ENCODE peak calls at places on chromosomes 4 and X, in nine cellular contexts. P is IMR-90; V is A673; W is aorta; T is neuronal stem cell; H is lower lobe of right lung; C is cardiac muscle cell; K is CD8-positive, alpha-beta memory T cell; D is body of pancreas. E is an unnamed sample.

GRCh38 chr4:144621681-144622080 is 24.3 kb upstream of the HHIP start:
- DNase-seq in P (no peak), V (no peak), W (no peak), T (no peak), H (no peak), C (no peak), K (no peak), D (no peak), E (no peak)

GRCh38 chrX:15129412-15129811 is 140.5 kb downstream of the ASB9 start:
- DNase-seq in P (no peak), V (no peak), W (no peak), T (no peak), H (no peak), C (no peak), K (no peak), D (no peak), E (no peak)

GRCh38 chrX:112819013-112819635 is 21.5 kb downstream of the AMOT start:
- DNase-seq in P (peak; percentile 89), V (no peak), W (no peak), T (no peak), H (no peak), C (peak; percentile 78), K (no peak), D (no peak), E (no peak)

GRCh38 chr4:56804551-56804950 is 16.9 kb downstream of the SPINK2 start:
- DNase-seq in P (peak; percentile 26), V (no peak), W (no peak), T (no peak), H (no peak), C (peak; percentile 68), K (no peak), D (no peak), E (no peak)

GRCh38 chr4:52873191-52873590 is 11.1 kb downstream of the RASL11B start:
- DNase-seq in P (no peak), V (no peak), W (no peak), T (no peak), H (no peak), C (peak; percentile 32), K (no peak), D (peak; percentile 38), E (no peak)

GRCh38 chr4:150579591-150580234 is 2.2 kb upstream of the MAB21L2 start:
- DNase-seq in P (peak; percentile 43), V (no peak), W (peak; percentile 76), T (peak; percentile 62), H (no peak), C (peak; percentile 46), K (no peak), D (no peak), E (no peak)

GRCh38 chr4:185512516-185512915 is 22.8 kb downstream of the PDLIM3 start:
- DNase-seq in P (peak; percentile 81), V (no peak), W (no peak), T (no peak), H (no peak), C (peak; percentile 45), K (no peak), D (no peak), E (no peak)

GRCh38 chr4:133921280-133922195 is 280.1 kb downstream of the PABPC4L start:
- DNase-seq in P (peak; percentile 34), V (peak; percentile 23), W (no peak), T (no peak), H (no peak), C (peak; percentile 57), K (no peak), D (no peak), E (no peak)

GRCh38 chr4:60089546-60090273 is 1110.4 kb upstream of the ADGRL3 start:
- DNase-seq in P (no peak), V (no peak), W (no peak), T (no peak), H (no peak), C (no peak), K (no peak), D (no peak), E (no peak)

GRCh38 chr4:183401473-183401872 is 43.0 kb upstream of the CDKN2AIP start:
- DNase-seq in P (no peak), V (no peak), W (no peak), T (no peak), H (no peak), C (no peak), K (no peak), D (no peak), E (no peak)

GRCh38 chrX:2264179-2265030 is 236.4 kb downstream of the DHRSX start:
- DNase-seq in P (no peak), V (no peak), W (peak; percentile 49), T (no peak), H (no peak), C (no peak), K (no peak), D (no peak), E (no peak)

GRCh38 chr4:1326751-1327525 is 20.1 kb upstream of the UVSSA start:
- DNase-seq in P (no peak), V (no peak), W (peak; percentile 70), T (no peak), H (no peak), C (no peak), K (peak; percentile 46), D (no peak), E (no peak)

GRCh38 chr4:182354867-182355266 is 111.7 kb downstream of the TENM3 start:
- DNase-seq in P (peak; percentile 16), V (peak; percentile 50), W (no peak), T (no peak), H (no peak), C (peak; percentile 47), K (no peak), D (no peak), E (no peak)

GRCh38 chr4:102825261-102826071 is 1.9 kb downstream of the UBE2D3 start:
- DNase-seq in P (peak; percentile 73), V (peak; percentile 81), W (no peak), T (peak; percentile 8), H (no peak), C (peak; percentile 81), K (no peak), D (peak; percentile 24), E (no peak)

GRCh38 chr4:94548571-94548970 is 96.8 kb downstream of the PDLIM5 start:
- DNase-seq in P (peak; percentile 82), V (peak; percentile 57), W (no peak), T (no peak), H (no peak), C (peak; percentile 91), K (no peak), D (no peak), E (no peak)
- H3K4me1 ChIP-seq in P (peaks cover 3% of the 10 kb centered on the region), V (peaks cover 28% of the 10 kb centered on the region), W (peaks cover 15% of the 10 kb centered on the region), T (no peaks in the 10 kb centered on the region), H (peaks cover 17% of the 10 kb centered on the region), C (peaks cover 60% of the 10 kb centered on the region), K (no peaks in the 10 kb centered on the region), D (peaks cover 24% of the 10 kb centered on the region), E (no peaks in the 10 kb centered on the region)

DNA sequence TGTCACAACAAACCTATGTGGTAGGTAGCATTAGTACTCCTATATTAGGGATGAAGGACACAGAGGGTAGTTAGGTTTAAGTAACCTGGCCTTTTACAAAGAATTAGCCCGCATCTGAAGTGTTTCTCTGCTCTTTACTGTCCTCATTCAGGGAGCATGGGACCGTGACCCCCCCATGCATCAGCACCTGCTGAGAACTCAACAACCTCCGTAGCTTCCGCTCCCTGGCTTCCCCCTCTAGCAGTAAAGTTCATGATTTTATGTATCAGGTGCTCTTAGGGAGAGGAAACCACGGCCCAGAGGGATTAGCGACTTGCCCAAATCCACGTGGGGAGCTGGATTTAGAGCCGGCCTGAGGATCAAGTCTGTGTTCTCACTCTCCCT is 284.6 kb upstream of the GATB start:
- DNase-seq in P (no peak), V (no peak), W (no peak), T (no peak), H (no peak), C (no peak), K (no peak), D (no peak), E (no peak)
- H3K4me1 ChIP-seq in P (peaks cover 4% of the 10 kb centered on the region), V (peaks cover 6% of the 10 kb centered on the region), W (no peaks in the 10 kb centered on the region), T (peaks cover 6% of the 10 kb centered on the region), H (peaks cover 11% of the 10 kb centered on the region), C (no peaks in the 10 kb centered on the region), K (no peaks in the 10 kb centered on the region), D (peaks cover 10% of the 10 kb centered on the region), E (no peaks in the 10 kb centered on the region)

DNA sequence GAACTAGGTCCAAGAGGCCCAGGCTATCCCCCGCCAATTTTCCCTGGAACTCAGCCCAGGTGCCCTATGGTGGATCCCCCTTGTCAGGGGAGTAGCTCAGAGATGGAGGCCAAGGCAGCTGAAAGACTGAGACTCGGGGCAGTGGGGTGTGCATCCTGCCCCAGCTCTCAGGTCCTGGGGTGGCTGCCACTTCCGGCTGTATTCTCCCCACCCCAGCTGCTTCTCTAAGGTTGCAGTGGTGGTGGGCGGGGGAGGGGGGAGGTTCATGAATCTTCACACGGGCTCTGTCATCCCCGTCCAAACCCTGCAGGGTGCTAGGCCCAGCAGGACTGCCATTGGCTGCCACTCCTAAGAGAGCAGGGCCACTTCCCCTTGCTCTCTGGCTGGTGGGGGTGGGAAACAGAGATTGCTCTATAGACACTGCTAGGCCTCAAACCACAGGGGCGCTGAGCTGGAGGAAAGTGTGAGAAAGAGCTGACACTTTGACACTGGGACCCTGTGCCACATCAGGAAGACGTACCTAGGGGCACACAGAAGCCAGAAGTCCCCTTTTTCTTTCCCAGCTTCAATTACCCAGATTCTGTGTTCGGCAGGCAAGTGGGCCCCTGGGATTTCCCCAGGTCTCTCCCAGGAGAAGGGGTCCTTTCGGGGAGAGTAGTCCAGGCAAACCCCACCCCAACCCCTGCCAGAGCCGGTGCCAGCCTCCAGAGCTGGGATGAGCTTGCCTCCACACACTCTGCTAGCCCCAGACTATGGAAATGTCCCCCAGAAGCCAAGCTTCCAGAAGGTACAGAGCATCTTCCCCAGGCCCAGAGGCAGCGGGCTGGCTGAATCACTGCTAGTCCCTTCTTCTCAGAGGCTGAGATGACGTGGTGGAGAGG is 1.6 kb downstream of the SASH3 start:
- DNase-seq in P (no peak), V (no peak), W (peak; percentile 69), T (no peak), H (peak; percentile 79), C (no peak), K (peak; percentile 94), D (peak; percentile 25), E (no peak)
- H3K4me1 ChIP-seq in P (no peaks in the 10 kb centered on the region), V (no peaks in the 10 kb centered on the region), W (no peaks in the 10 kb centered on the region), T (no peaks in the 10 kb centered on the region), H (no peaks in the 10 kb centered on the region), C (no peaks in the 10 kb centered on the region), K (peaks cover 69% of the 10 kb centered on the region), D (no peaks in the 10 kb centered on the region), E (no peaks in the 10 kb centered on the region)

GRCh38 chrX:16870095-16870860 is at the start of gene RBBP7:
- DNase-seq in P (peak; percentile 89), V (peak; percentile 96), W (peak; percentile 98), T (peak; percentile 85), H (peak; percentile 92), C (peak; percentile 94), K (peak; percentile 93), D (peak; percentile 93), E (peak; percentile 84)

GRCh38 chrX:16867947-16868346 is 2.2 kb downstream of the RBBP7 start:
- DNase-seq in P (no peak), V (no peak), W (no peak), T (no peak), H (no peak), C (no peak), K (no peak), D (no peak), E (no peak)

GRCh38 chrX:16868920-16869319 is 1.2 kb downstream of the RBBP7 start:
- DNase-seq in P (no peak), V (no peak), W (no peak), T (no peak), H (no peak), C (no peak), K (no peak), D (no peak), E (no peak)

GRCh38 chrX:16870861-16871584 is 861 bp upstream of the RBBP7 start:
- DNase-seq in P (no peak), V (no peak), W (peak; percentile 83), T (peak; percentile 5), H (peak; percentile 56), C (no peak), K (no peak), D (peak; percentile 39), E (peak; percentile 30)

GRCh38 chrX:16869393-16870094 is 618 bp downstream of the RBBP7 start:
- DNase-seq in P (peak; percentile 18), V (peak; percentile 60), W (no peak), T (peak; percentile 17), H (peak; percentile 43), C (peak; percentile 32), K (peak; percentile 68), D (peak; percentile 52), E (peak; percentile 2)
- H3K4me1 ChIP-seq in P (peaks cover 8% of the 10 kb centered on the region), V (peaks cover 15% of the 10 kb centered on the region), W (no peaks in the 10 kb centered on the region), T (no peaks in the 10 kb centered on the region), H (peaks cover 19% of the 10 kb centered on the region), C (peaks cover 28% of the 10 kb centered on the region), K (peaks cover 33% of the 10 kb centered on the region), D (peaks cover 14% of the 10 kb centered on the region), E (no peaks in the 10 kb centered on the region)